ENCODE peak calls at places on chromosome 16, in nine cellular contexts. One of them, this sample, is unnamed.

GRCh38 chr16:57999366-57999970 is 1.0 kb downstream of the ZNF319 start:
- DNase-seq in heart right ventricle: no peak
- DNase-seq in C1 segment of cervical spinal cord: no peak
- DNase-seq in T1000: no peak
- DNase-seq in NB4: peak
- DNase-seq in HEK293T: no peak
- DNase-seq in cardiac fibroblast: peak
- DNase-seq in T47D: no peak
- DNase-seq in T-helper 9 cell: no peak
- DNase-seq in this sample: no peak

GRCh38 chr16:73026754-73027654 is 20.9 kb downstream of the ZFHX3 start:
- DNase-seq in T1000: no peak
- DNase-seq in HEK293T: no peak
- DNase-seq in T-helper 9 cell: no peak
- DNase-seq in heart right ventricle: no peak
- DNase-seq in NB4: no peak
- DNase-seq in T47D: no peak
- DNase-seq in C1 segment of cervical spinal cord: no peak
- DNase-seq in cardiac fibroblast: peak
- DNase-seq in this sample: no peak

GRCh38 chr16:47228241-47228640 is 84.5 kb upstream of the NETO2 start:
- DNase-seq in T-helper 9 cell: no peak
- DNase-seq in C1 segment of cervical spinal cord: no peak
- DNase-seq in heart right ventricle: no peak
- DNase-seq in HEK293T: no peak
- DNase-seq in T47D: no peak
- DNase-seq in NB4: no peak
- DNase-seq in cardiac fibroblast: no peak
- DNase-seq in T1000: no peak
- DNase-seq in this sample: no peak

GRCh38 chr16:2150418-2151187 is 2.2 kb downstream of the RAB26 start:
- DNase-seq in C1 segment of cervical spinal cord: no peak
- DNase-seq in NB4: peak
- DNase-seq in heart right ventricle: no peak
- DNase-seq in HEK293T: no peak
- DNase-seq in T47D: no peak
- DNase-seq in T-helper 9 cell: no peak
- DNase-seq in cardiac fibroblast: peak
- DNase-seq in T1000: no peak
- DNase-seq in this sample: no peak

GRCh38 chr16:87832137-87832527 is 37.2 kb downstream of the SLC7A5 start:
- DNase-seq in C1 segment of cervical spinal cord: no peak
- DNase-seq in HEK293T: no peak
- DNase-seq in NB4: no peak
- DNase-seq in T1000: no peak
- DNase-seq in T-helper 9 cell: no peak
- DNase-seq in heart right ventricle: no peak
- DNase-seq in T47D: no peak
- DNase-seq in cardiac fibroblast: no peak
- DNase-seq in this sample: no peak

GRCh38 chr16:19678804-19679203 is 39.2 kb downstream of the KNOP1 start:
- DNase-seq in C1 segment of cervical spinal cord: no peak
- DNase-seq in HEK293T: no peak
- DNase-seq in T1000: no peak
- DNase-seq in T-helper 9 cell: no peak
- DNase-seq in T47D: no peak
- DNase-seq in cardiac fibroblast: no peak
- DNase-seq in heart right ventricle: no peak
- DNase-seq in NB4: no peak
- DNase-seq in this sample: no peak

GRCh38 chr16:89953671-89954406 is 5.3 kb downstream of the DEF8 start:
- DNase-seq in cardiac fibroblast: no peak
- DNase-seq in C1 segment of cervical spinal cord: no peak
- DNase-seq in T47D: no peak
- DNase-seq in heart right ventricle: no peak
- DNase-seq in NB4: peak
- DNase-seq in T-helper 9 cell: no peak
- DNase-seq in T1000: no peak
- DNase-seq in HEK293T: no peak
- DNase-seq in this sample: no peak

GRCh38 chr16:896261-897199 is 74.3 kb downstream of the LMF1 start:
- DNase-seq in T-helper 9 cell: no peak
- DNase-seq in C1 segment of cervical spinal cord: peak
- DNase-seq in cardiac fibroblast: no peak
- DNase-seq in heart right ventricle: no peak
- DNase-seq in T1000: no peak
- DNase-seq in NB4: no peak
- DNase-seq in HEK293T: no peak
- DNase-seq in T47D: no peak
- DNase-seq in this sample: no peak

GRCh38 chr16:2524339-2524938 is 4.3 kb downstream of the AMDHD2 start:
- DNase-seq in cardiac fibroblast: no peak
- DNase-seq in NB4: no peak
- DNase-seq in C1 segment of cervical spinal cord: no peak
- DNase-seq in T47D: no peak
- DNase-seq in T1000: no peak
- DNase-seq in heart right ventricle: no peak
- DNase-seq in T-helper 9 cell: no peak
- DNase-seq in HEK293T: no peak
- DNase-seq in this sample: no peak

GRCh38 chr16:16025214-16025968 is 76.0 kb downstream of the ABCC1 start:
- DNase-seq in T-helper 9 cell: peak
- DNase-seq in HEK293T: no peak
- DNase-seq in C1 segment of cervical spinal cord: peak
- DNase-seq in heart right ventricle: peak
- DNase-seq in T1000: peak
- DNase-seq in T47D: no peak
- DNase-seq in cardiac fibroblast: peak
- DNase-seq in NB4: no peak
- DNase-seq in this sample: peak

This sample was measured in GM04503.